ENCODE peak calls at places on chromosomes 12 and 14, in four cellular contexts. I is HepG2, E is GM12878, F is K562. L is an unnamed sample.

GRCh38 chr14:96215845-96216244 is 11.2 kb downstream of the BDKRB2 start:
- DNase-seq in I (no peak), E (no peak), F (no peak), L (no peak)

GRCh38 chr12:40565029-40565633 is 127.1 kb upstream of the CNTN1 start:
- DNase-seq in I (no peak), E (no peak), F (no peak), L (no peak)

GRCh38 chr14:76133103-76133502 is 18.6 kb upstream of the GPATCH2L start:
- DNase-seq in I (peak; percentile 13), E (no peak), F (peak; percentile 41), L (peak; percentile 49)

GRCh38 chr12:76018111-76018510 is 13.5 kb downstream of the PHLDA1 start:
- DNase-seq in I (peak; percentile 61), E (no peak), F (no peak), L (no peak)

GRCh38 chr12:115438314-115438713 is 754.3 kb upstream of the TBX3 start:
- DNase-seq in I (no peak), E (no peak), F (no peak), L (no peak)

GRCh38 chr12:40622246-40622838 is 69.9 kb upstream of the CNTN1 start:
- DNase-seq in I (peak; percentile 19), E (no peak), F (peak; percentile 54), L (peak; percentile 36)

GRCh38 chr14:31690056-31690455 is 128.9 kb downstream of the NUBPL start:
- DNase-seq in I (no peak), E (no peak), F (no peak), L (no peak)

GRCh38 chr12:22938323-22938722 is 313.4 kb downstream of the ETNK1 start:
- DNase-seq in I (no peak), E (no peak), F (no peak), L (no peak)

GRCh38 chr12:29676676-29677075 is 107.1 kb downstream of the TMTC1 start:
- DNase-seq in I (no peak), E (no peak), F (no peak), L (no peak)

GRCh38 chr14:99628832-99629618 is 15.9 kb upstream of the HHIPL1 start:
- DNase-seq in I (peak; percentile 18), E (no peak), F (peak; percentile 75), L (peak; percentile 91)

GRCh38 chr12:130973109-130973508 is 19.4 kb downstream of the ADGRD1 start:
- DNase-seq in I (no peak), E (no peak), F (no peak), L (no peak)

GRCh38 chr12:128486951-128487350 is 220.0 kb downstream of the TMEM132C start:
- DNase-seq in I (no peak), E (no peak), F (no peak), L (no peak)

GRCh38 chr14:20706657-20707355 is 18.2 kb downstream of the ANG start:
- DNase-seq in I (no peak), E (no peak), F (no peak), L (no peak)

GRCh38 chr14:103404920-103405319 is 19.7 kb downstream of the MARK3 start:
- DNase-seq in I (no peak), E (no peak), F (no peak), L (no peak)

GRCh38 chr12:65609359-65609771 is 214.9 kb upstream of the HMGA2 start:
- DNase-seq in I (no peak), E (no peak), F (no peak), L (no peak)
- TF ChIP-seq TARDBP in I (no peak), E (no peak), F (no peak), L (no peak)

GRCh38 chr14:35159742-35160409 is 37.5 kb downstream of the PRORP start:
- DNase-seq in I (peak; percentile 94), E (no peak), F (peak; percentile 14), L (no peak)
- TF ChIP-seq BHLHE40 in I (no peak), E (no peak), F (no peak), L (no peak)

GRCh38 chr12:108282676-108283075 is 56.4 kb downstream of the CMKLR1 start:
- DNase-seq in I (no peak), E (no peak), F (no peak), L (no peak)
- TF ChIP-seq TARDBP in I (no peak), E (no peak), F (no peak), L (no peak)

DNA sequence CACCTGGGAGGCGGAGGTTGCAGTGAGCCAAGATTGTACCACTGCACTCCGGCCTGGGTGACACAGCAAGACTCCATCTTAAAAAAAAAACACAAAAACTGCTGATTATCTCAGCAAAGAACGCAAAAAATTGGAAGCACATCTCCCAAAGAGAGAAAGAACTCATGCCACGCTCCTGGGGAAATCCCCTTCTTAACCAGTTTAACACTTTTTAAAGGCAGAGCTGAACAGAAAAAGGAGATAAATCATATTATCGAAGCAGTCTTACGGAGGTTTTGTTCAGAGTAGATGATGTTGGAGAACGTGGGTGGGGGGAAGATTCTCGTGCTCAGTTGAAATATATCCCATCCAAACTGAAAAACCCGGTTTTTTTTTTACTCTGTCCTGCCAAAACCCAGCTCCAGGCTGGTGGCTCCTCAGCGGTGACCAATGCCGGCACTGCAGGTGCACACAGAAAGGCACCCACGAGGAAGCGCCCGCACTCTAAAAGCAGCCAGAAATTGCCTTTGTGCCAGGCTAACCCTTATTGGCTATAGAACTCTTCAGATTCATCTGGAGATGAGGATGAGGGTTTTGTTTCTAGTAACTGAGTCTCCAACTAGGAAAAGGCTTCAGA is 100.2 kb upstream of the PARP11 start:
- DNase-seq in I (no peak), E (no peak), F (no peak), L (no peak)
- TF ChIP-seq BHLHE40 in I (no peak), E (no peak), F (no peak), L (no peak)

GRCh38 chr12:90905691-90906370 is 49.1 kb downstream of the CCER1 start:
- DNase-seq in I (no peak), E (no peak), F (no peak), L (no peak)
- TF ChIP-seq TARDBP in I (no peak), E (no peak), F (no peak), L (no peak)

GRCh38 chr12:39144613-39145061 is 239.2 kb upstream of the CPNE8 start:
- DNase-seq in I (no peak), E (no peak), F (no peak), L (no peak)

DNA sequence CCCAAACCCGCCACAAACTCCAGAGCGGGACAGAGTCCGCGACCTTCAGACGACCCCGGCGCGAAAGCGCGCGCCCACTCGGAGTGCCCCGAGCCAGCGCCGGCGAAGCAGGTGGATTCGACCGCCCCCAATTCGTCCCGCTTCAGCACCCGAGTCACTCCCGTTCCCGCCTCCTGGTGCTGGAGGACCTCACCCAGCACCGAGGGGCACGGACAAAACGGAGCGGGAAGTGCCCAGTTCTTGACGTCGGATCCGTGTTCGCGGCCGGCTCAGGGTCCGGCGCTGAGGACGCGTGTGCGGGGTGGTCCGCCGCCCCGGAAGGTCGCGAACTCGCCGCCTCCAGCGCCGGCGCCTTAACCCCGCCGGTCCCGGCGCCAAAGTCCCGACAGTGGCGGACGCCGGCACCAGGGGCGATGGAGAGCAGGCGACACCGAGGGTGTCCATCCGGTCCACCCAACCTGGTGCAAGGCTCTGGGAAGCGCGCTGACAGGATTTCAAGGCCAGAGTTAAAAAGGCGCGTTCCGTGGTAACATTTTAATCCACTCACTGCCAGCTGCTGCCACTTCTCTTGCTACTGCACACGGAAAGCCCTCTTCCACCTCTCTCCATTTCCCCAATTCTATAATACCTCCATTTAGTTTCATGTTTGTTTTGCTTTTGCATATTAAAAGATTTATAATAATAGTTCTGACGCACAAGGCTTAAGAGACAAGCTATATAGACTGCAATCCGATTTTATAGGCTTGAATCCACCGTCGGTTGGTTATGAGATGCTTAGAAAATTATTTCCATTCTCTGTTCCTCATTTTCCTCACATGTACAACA is 240.0 kb upstream of the CPNE8 start:
- DNase-seq in I (no peak), E (no peak), F (no peak), L (no peak)
- TF ChIP-seq BHLHE40 in I (no peak), E (no peak), F (no peak), L (no peak)

L was measured in HEK293T.